ENCODE peak calls at places on chromosomes 11 and 22, in five cellular contexts. One of them, this sample, is unnamed.
A peak's percentile ranks its signal among the peaks of the same experiment; 100 is the strongest.

GRCh38 chr11:63817758-63818498 is 4.7 kb downstream of the SPINDOC start:
- DNase-seq in CD8-positive, alpha-beta memory T cell: no peak
- DNase-seq in RPMI8226: no peak
- DNase-seq in sciatic nerve: no peak
- DNase-seq in amniotic stem cell: no peak
- DNase-seq in this sample: no peak

GRCh38 chr11:134356656-134357544 is 25.1 kb downstream of the GLB1L2 start:
- DNase-seq in CD8-positive, alpha-beta memory T cell: no peak
- DNase-seq in RPMI8226: no peak
- DNase-seq in sciatic nerve: no peak
- DNase-seq in amniotic stem cell: no peak
- DNase-seq in this sample: no peak

GRCh38 chr11:7577226-7577882 is 63.6 kb downstream of the PPFIBP2 start:
- DNase-seq in CD8-positive, alpha-beta memory T cell: no peak
- DNase-seq in RPMI8226: no peak
- DNase-seq in sciatic nerve: peak; percentile 77
- DNase-seq in amniotic stem cell: no peak
- DNase-seq in this sample: no peak

GRCh38 chr22:24284747-24285203 is 14.1 kb downstream of the SPECC1L start:
- DNase-seq in CD8-positive, alpha-beta memory T cell: no peak
- DNase-seq in RPMI8226: no peak
- DNase-seq in sciatic nerve: no peak
- DNase-seq in amniotic stem cell: no peak
- DNase-seq in this sample: peak; percentile 44

GRCh38 chr22:41522813-41523212 is 21.5 kb downstream of the POLR3H start:
- DNase-seq in CD8-positive, alpha-beta memory T cell: no peak
- DNase-seq in RPMI8226: no peak
- DNase-seq in sciatic nerve: no peak
- DNase-seq in amniotic stem cell: no peak
- DNase-seq in this sample: no peak

GRCh38 chr11:67260406-67260805 is 5.9 kb upstream of the GRK2 start:
- DNase-seq in CD8-positive, alpha-beta memory T cell: no peak
- DNase-seq in RPMI8226: no peak
- DNase-seq in sciatic nerve: peak; percentile 26
- DNase-seq in amniotic stem cell: no peak
- DNase-seq in this sample: no peak

GRCh38 chr22:27610863-27611786 is 190.4 kb downstream of the MN1 start:
- DNase-seq in CD8-positive, alpha-beta memory T cell: no peak
- DNase-seq in RPMI8226: no peak
- DNase-seq in sciatic nerve: no peak
- DNase-seq in amniotic stem cell: no peak
- DNase-seq in this sample: no peak

GRCh38 chr11:74641289-74641688 is 48.9 kb downstream of the POLD3 start:
- DNase-seq in CD8-positive, alpha-beta memory T cell: no peak
- DNase-seq in RPMI8226: no peak
- DNase-seq in sciatic nerve: no peak
- DNase-seq in amniotic stem cell: no peak
- DNase-seq in this sample: no peak

GRCh38 chr11:90476442-90477007 is 253.7 kb upstream of the CHORDC1 start:
- DNase-seq in CD8-positive, alpha-beta memory T cell: no peak
- DNase-seq in RPMI8226: peak; percentile 53
- DNase-seq in sciatic nerve: no peak
- DNase-seq in amniotic stem cell: no peak
- DNase-seq in this sample: peak; percentile 72

GRCh38 chr22:20380486-20380885 is 13.5 kb upstream of the ZNF74 start:
- DNase-seq in CD8-positive, alpha-beta memory T cell: no peak
- DNase-seq in RPMI8226: no peak
- DNase-seq in sciatic nerve: no peak
- DNase-seq in amniotic stem cell: no peak
- DNase-seq in this sample: no peak

GRCh38 chr22:44580756-44581435 is 82.9 kb upstream of the RTL6 start:
- DNase-seq in CD8-positive, alpha-beta memory T cell: no peak
- DNase-seq in RPMI8226: no peak
- DNase-seq in sciatic nerve: peak; percentile 42
- DNase-seq in amniotic stem cell: no peak
- DNase-seq in this sample: no peak

GRCh38 chr22:29820941-29821789 is 16.9 kb downstream of the ASCC2 start:
- DNase-seq in CD8-positive, alpha-beta memory T cell: no peak
- DNase-seq in RPMI8226: no peak
- DNase-seq in sciatic nerve: peak; percentile 77
- DNase-seq in amniotic stem cell: peak; percentile 40
- DNase-seq in this sample: peak; percentile 99

This sample was measured in kidney tubule cell.